ENCODE peak calls at places on chromosomes 2 and 18, in ten cellular contexts. S is body of pancreas, P is K562, K is A549, E is Calu3, Q is foreskin keratinocyte, V is transverse colon, G is cardiac fibroblast, L is gastrocnemius medialis, Z is fibroblast of lung. D is an unnamed sample.

GRCh38 chr2:98806266-98806697 is 75.3 kb upstream of the MGAT4A start:
- DNase-seq in L (no peak), G (peak), E (peak), V (peak), Z (peak), K (no peak), Q (no peak), S (peak), P (no peak), D (peak)

GRCh38 chr2:22795467-22795866 is 589.5 kb upstream of the KLHL29 start:
- DNase-seq in E (no peak), G (no peak), L (no peak), S (no peak), P (no peak), Q (no peak), K (no peak), Z (no peak), V (no peak), D (no peak)

GRCh38 chr2:160269803-160270570 is 69.9 kb upstream of the ITGB6 start:
- DNase-seq in V (peak), Z (peak), G (peak), S (peak), E (peak), L (peak), P (peak), K (peak), Q (peak), D (peak)

GRCh38 chr2:127986548-127987079 is 41.2 kb downstream of the SAP130 start:
- DNase-seq in Q (no peak), V (no peak), S (no peak), L (no peak), K (no peak), G (no peak), Z (no peak), P (no peak), E (no peak), D (no peak)

GRCh38 chr2:132448771-132449170 is 32.2 kb downstream of the GPR39 start:
- DNase-seq in K (peak), L (no peak), V (peak), G (peak), E (peak), S (no peak), Q (no peak), Z (peak), P (no peak), D (peak)

GRCh38 chr18:35163736-35164532 is 76.9 kb upstream of the ZNF397 start:
- DNase-seq in K (no peak), Q (no peak), S (no peak), E (no peak), V (no peak), G (no peak), Z (no peak), P (no peak), L (no peak), D (no peak)

GRCh38 chr18:24937624-24938285 is 414.2 kb downstream of the ZNF521 start:
- DNase-seq in L (no peak), E (no peak), Q (no peak), G (no peak), P (no peak), Z (no peak), K (no peak), V (no peak), S (no peak), D (no peak)

GRCh38 chr2:170073288-170073687 is 104.7 kb upstream of the MYO3B start:
- DNase-seq in E (peak), G (peak), P (no peak), L (no peak), S (peak), K (no peak), Z (peak), V (peak), Q (peak), D (peak)

GRCh38 chr2:102294802-102295489 is 16.4 kb upstream of the IL1RL1 start:
- DNase-seq in V (no peak), Q (peak), S (no peak), L (no peak), K (no peak), G (peak), Z (peak), E (no peak), P (no peak), D (peak)

GRCh38 chr2:169828141-169828811 is 1.0 kb downstream of the UBR3 start:
- DNase-seq in K (peak), L (peak), V (peak), Z (peak), S (peak), P (peak), Q (no peak), G (peak), E (peak), D (peak)

GRCh38 chr2:230974096-230974913 is 21.6 kb upstream of the SPATA3 start:
- DNase-seq in S (no peak), G (peak), E (peak), Q (no peak), P (no peak), V (peak), Z (peak), L (no peak), K (no peak), D (peak)

GRCh38 chr18:39960545-39960944 is 1994.5 kb upstream of the PIK3C3 start:
- DNase-seq in S (no peak), P (no peak), L (no peak), Q (peak), V (no peak), Z (peak), E (no peak), K (no peak), G (peak), D (peak)

GRCh38 chr2:231530099-231531085 is at the start of gene NMUR1:
- DNase-seq in P (peak), S (peak), Z (no peak), Q (no peak), V (peak), K (peak), L (no peak), E (peak), G (peak), D (peak)

GRCh38 chr18:39053569-39053968 is 1488.0 kb upstream of the CELF4 start:
- DNase-seq in K (no peak), E (no peak), S (no peak), Q (no peak), P (no peak), V (no peak), G (no peak), L (no peak), Z (no peak), D (no peak)

GRCh38 chr18:74290831-74291770 is 662 bp downstream of the CYB5A start:
- DNase-seq in P (no peak), V (peak), G (no peak), K (no peak), S (peak), L (no peak), E (peak), Q (peak), Z (no peak), D (peak)

GRCh38 chr2:228688007-228688645 is 506.6 kb upstream of the SPHKAP start:
- DNase-seq in L (no peak), K (peak), S (no peak), Q (peak), V (peak), P (no peak), Z (no peak), E (no peak), G (peak), D (no peak)

GRCh38 chr2:240622631-240623235 is 2.5 kb upstream of the GPR35 start:
- DNase-seq in Z (no peak), L (no peak), P (no peak), E (no peak), V (peak), K (no peak), S (peak), Q (no peak), G (no peak), D (no peak)

GRCh38 chr18:57843403-57843802 is 40.3 kb upstream of the ATP8B1 start:
- DNase-seq in V (no peak), S (no peak), Q (no peak), K (no peak), Z (no peak), L (no peak), G (no peak), P (peak), E (no peak), D (no peak)

GRCh38 chr2:203804766-203805484 is 62.6 kb upstream of the CTLA4 start:
- DNase-seq in S (no peak), E (no peak), L (no peak), Q (no peak), Z (peak), K (no peak), P (no peak), V (no peak), G (peak), D (no peak)

GRCh38 chr2:110726285-110726684 is 6.1 kb upstream of the ACOXL start:
- DNase-seq in L (no peak), V (no peak), Q (no peak), P (no peak), S (no peak), K (no peak), G (no peak), Z (no peak), E (no peak), D (no peak)

GRCh38 chr2:29317077-29317517 is 201.9 kb downstream of the CLIP4 start:
- DNase-seq in V (peak), P (no peak), G (peak), L (no peak), S (peak), Z (peak), K (no peak), Q (no peak), E (no peak), D (no peak)

GRCh38 chr2:128362889-128363228 is 44.2 kb upstream of the HS6ST1 start:
- DNase-seq in K (peak), S (peak), Q (no peak), L (no peak), Z (peak), V (peak), P (no peak), E (no peak), G (peak), D (no peak)

GRCh38 chr2:180539541-180539940 is 440.9 kb upstream of the UBE2E3 start:
- DNase-seq in P (no peak), E (no peak), L (no peak), V (no peak), K (no peak), S (no peak), Z (no peak), Q (no peak), G (no peak), D (no peak)

GRCh38 chr2:230896346-230897115 is 28.5 kb downstream of the GPR55 start:
- DNase-seq in G (no peak), K (no peak), Q (no peak), S (no peak), V (peak), L (no peak), Z (no peak), E (no peak), P (no peak), D (no peak)

GRCh38 chr2:128446049-128446811 is 127.6 kb upstream of the HS6ST1 start:
- DNase-seq in G (no peak), S (peak), K (no peak), Q (no peak), E (no peak), Z (no peak), P (no peak), V (no peak), L (no peak), D (no peak)

GRCh38 chr2:139790807-139791206 is 1010.6 kb upstream of the NXPH2 start:
- DNase-seq in S (no peak), P (no peak), K (peak), E (no peak), Z (peak), L (no peak), G (peak), V (no peak), Q (no peak), D (peak)

GRCh38 chr2:165401285-165401852 is 68.1 kb upstream of the CSRNP3 start:
- DNase-seq in Z (peak), S (peak), V (no peak), Q (no peak), K (peak), L (no peak), G (peak), P (peak), E (peak), D (peak)

GRCh38 chr18:61322265-61322873 is 10.9 kb upstream of the CDH20 start:
- DNase-seq in Z (peak), V (peak), G (peak), P (peak), Q (no peak), S (peak), L (no peak), K (peak), E (peak), D (peak)

GRCh38 chr18:30889582-30890301 is 152.8 kb downstream of the DSC3 start:
- DNase-seq in Q (no peak), L (no peak), G (peak), S (no peak), V (no peak), E (peak), Z (peak), P (no peak), K (peak), D (no peak)

DNA sequence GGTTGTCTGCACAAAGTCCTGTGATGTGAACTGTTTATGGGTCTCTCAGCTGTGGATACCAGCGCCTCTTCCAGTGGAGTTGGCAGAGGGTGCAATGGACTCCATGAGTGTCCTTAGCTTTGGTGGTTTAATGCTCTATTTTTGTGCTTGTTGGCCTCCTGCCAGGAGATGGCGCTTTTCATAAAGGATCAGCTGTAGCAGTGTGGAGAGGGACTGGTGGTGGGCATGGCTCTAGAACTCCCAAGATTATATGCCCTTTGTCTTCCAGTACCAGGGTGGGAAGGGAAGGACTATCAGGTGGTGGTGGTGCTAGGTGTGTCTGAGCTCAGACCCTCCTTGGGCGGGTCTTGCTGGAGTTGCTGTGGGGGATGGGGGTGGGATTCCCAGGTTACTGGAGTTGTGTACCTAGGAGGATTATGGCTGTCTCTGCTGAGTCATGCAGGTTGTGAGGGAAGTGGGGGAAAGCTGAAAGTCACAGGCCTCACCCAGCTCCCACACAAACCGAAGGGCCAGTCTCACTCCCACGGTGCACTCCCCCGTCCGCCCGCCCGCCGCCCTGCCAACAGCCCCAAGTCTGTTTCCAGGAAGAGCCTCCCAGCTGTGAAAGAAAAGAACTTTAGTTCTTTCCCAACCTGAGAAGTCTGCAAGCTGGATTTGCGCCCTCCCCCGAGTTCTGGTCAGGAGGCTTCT is 108.1 kb downstream of the MARCO start:
- DNase-seq in E (peak), K (no peak), P (peak), L (no peak), Q (no peak), V (no peak), G (no peak), Z (no peak), S (no peak), D (no peak)
- TF ChIP-seq CTCF in E (no peak), K (no peak), P (peak), L (no peak), Q (peak), V (no peak), G (no peak), Z (no peak), S (no peak), D (no peak)

GRCh38 chr2:199019898-199020507 is 437.7 kb downstream of the SATB2 start:
- DNase-seq in K (peak), Z (peak), S (no peak), Q (no peak), G (peak), E (peak), P (no peak), L (no peak), V (no peak), D (peak)
- TF ChIP-seq CTCF in K (no peak), Z (peak), S (peak), Q (no peak), G (peak), E (peak), P (no peak), L (peak), V (peak), D (peak)

GRCh38 chr18:37553633-37554398 is 11.8 kb downstream of the CELF4 start:
- DNase-seq in S (no peak), G (no peak), Z (no peak), L (no peak), V (no peak), K (no peak), Q (no peak), P (peak), E (no peak), D (no peak)
- TF ChIP-seq CTCF in S (no peak), G (no peak), Z (peak), L (no peak), V (no peak), K (no peak), Q (peak), P (peak), E (no peak), D (no peak)

GRCh38 chr2:234411793-234412192 is 85.1 kb downstream of the ARL4C start:
- DNase-seq in S (no peak), Z (no peak), E (no peak), V (no peak), P (no peak), G (no peak), K (no peak), L (no peak), Q (no peak), D (no peak)
- TF ChIP-seq CTCF in S (no peak), Z (no peak), E (no peak), V (no peak), P (no peak), G (no peak), K (no peak), L (no peak), Q (no peak), D (no peak)

DNA sequence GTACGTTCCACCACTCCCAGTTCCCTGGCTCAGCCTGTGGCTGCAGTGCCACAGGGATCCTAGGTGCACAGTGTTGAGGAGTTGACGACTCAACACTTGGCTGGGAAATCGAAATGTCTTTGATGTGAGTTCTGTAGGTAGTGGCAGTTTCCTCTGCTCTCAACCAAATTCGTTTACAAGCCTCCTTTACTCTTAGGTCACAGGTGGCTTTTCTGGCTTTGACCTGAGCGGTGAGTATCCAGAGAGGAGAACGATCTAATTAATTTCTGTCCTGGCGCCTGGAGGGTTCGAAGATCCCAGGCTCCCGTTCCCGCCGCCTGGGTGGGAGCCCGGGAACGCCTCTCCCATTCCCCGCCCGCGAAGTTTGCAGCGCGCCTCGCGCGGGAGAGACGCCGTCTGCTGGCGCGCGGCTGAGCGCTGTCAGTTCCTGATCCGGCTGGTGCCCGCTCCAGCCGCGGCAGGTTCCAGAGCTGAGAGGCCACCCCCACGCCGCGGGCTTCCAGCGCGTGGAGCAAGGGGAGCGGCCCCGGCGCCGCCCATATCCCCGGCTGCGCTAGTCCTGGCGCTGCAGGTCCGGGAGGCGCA is at the start of gene LAMA3:
- DNase-seq in Z (peak), L (no peak), S (peak), K (peak), G (peak), E (peak), P (no peak), Q (no peak), V (peak), D (peak)
- TF ChIP-seq CTCF in Z (peak), L (peak), S (no peak), K (peak), G (peak), E (no peak), P (no peak), Q (peak), V (no peak), D (peak)

GRCh38 chr2:74440005-74440377 is 1.7 kb downstream of the RTKN start:
- DNase-seq in Q (no peak), L (no peak), K (no peak), V (peak), G (peak), Z (peak), P (no peak), S (peak), E (peak), D (no peak)

GRCh38 chr2:74441111-74441689 is 537 bp downstream of the RTKN start:
- DNase-seq in P (no peak), E (no peak), L (no peak), G (no peak), S (no peak), Z (no peak), K (no peak), V (no peak), Q (no peak), D (no peak)

GRCh38 chr2:74441690-74442482 is at the start of gene RTKN:
- DNase-seq in S (peak), Q (peak), K (peak), E (peak), V (peak), L (no peak), G (no peak), P (no peak), Z (no peak), D (peak)

GRCh38 chr2:74439373-74440004 is 2.2 kb downstream of the RTKN start:
- DNase-seq in K (no peak), G (no peak), Q (no peak), V (no peak), P (no peak), S (no peak), L (no peak), Z (no peak), E (no peak), D (no peak)

DNA sequence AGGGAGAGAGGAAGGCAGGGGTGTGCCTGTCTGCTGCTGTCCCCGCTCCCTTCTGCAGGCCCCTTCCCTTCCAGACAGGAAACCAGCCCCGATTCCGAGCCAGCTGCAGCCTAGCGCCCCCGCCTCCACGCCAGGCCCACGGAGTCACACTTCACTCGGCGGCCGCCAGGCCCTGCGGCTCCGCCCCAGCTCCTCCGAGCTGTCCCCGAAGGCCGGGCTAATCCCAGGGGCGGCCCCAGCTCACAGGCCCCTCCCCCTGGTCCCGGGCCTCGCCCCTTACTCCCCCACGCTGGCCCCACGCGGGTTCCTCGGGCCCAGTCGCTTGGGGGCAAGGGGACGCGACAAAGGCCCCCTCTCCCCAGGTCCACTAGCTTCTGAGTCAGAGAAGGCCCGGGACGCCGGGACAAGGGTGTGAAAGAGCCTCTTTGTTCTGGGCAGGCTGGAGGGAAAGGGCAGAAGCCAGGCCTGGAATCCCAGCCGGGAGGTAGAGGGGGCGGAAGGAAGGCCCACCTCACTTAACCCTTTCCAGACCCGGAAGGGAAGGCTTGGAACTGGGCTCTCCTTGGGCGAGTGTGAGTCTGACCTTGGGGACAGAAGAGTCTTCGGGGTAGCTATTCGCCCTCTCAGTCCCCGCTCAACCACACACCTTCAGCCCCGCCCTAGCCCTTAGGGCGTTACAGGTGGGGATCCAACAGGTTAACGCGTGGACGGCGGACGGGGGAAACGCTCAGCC is 1.2 kb downstream of the RTKN start:
- DNase-seq in E (peak), Q (peak), V (peak), G (peak), K (peak), P (peak), L (peak), S (peak), Z (peak), D (peak)
- TF ChIP-seq CTCF in E (no peak), Q (peak), V (peak), G (peak), K (no peak), P (peak), L (peak), S (peak), Z (peak), D (no peak)

GRCh38 chr18:79988079-79988924 is at the start of gene TXNL4A:
- DNase-seq in L (peak), Z (peak), E (peak), Q (no peak), S (peak), P (peak), V (peak), G (peak), K (peak), D (peak)
- TF ChIP-seq CTCF in L (peak), Z (peak), E (no peak), Q (peak), S (peak), P (peak), V (peak), G (peak), K (no peak), D (no peak)

GRCh38 chr2:3739313-3739712 is 35.9 kb downstream of the DCDC2C start:
- DNase-seq in L (no peak), G (no peak), P (no peak), K (no peak), V (no peak), E (no peak), Q (no peak), Z (no peak), S (no peak), D (no peak)
- TF ChIP-seq CTCF in L (no peak), G (no peak), P (no peak), K (no peak), V (no peak), E (no peak), Q (no peak), Z (no peak), S (no peak), D (no peak)

GRCh38 chr2:32135409-32135808 is 30.3 kb upstream of the SLC30A6 start:
- DNase-seq in L (no peak), P (peak), Q (peak), V (peak), G (peak), Z (peak), S (peak), K (peak), E (peak), D (peak)
- TF ChIP-seq CTCF in L (no peak), P (no peak), Q (peak), V (peak), G (peak), Z (peak), S (peak), K (peak), E (peak), D (no peak)

D was measured in RWPE1.